ENCODE peak calls at places on chromosomes 11 and 22, in six cellular contexts. G, X, Y, T, N and L are unnamed samples. For H3K4me1, the result is how much of the 10 kb centered on the place peaks cover.

GRCh38 chr22:21446128-21446826 is 20.9 kb upstream of the TMEM191C start:
- DNase-seq in N (peak), T (no peak), G (no peak), Y (no peak), X (no peak), L (no peak)

GRCh38 chr11:112656772-112657428 is 304.3 kb upstream of the NCAM1 start:
- DNase-seq in G (peak), N (no peak), X (peak), Y (no peak), T (no peak), L (peak)

GRCh38 chr11:70400643-70401042 is 2.3 kb downstream of the CTTN start:
- DNase-seq in G (no peak), X (no peak), Y (no peak), T (no peak), N (no peak), L (no peak)

GRCh38 chr11:16217631-16218030 is 138.7 kb downstream of the SOX6 start:
- DNase-seq in Y (no peak), G (peak), N (no peak), T (no peak), X (no peak), L (no peak)

GRCh38 chr11:91778758-91779157 is 445.9 kb upstream of the FAT3 start:
- DNase-seq in N (no peak), X (no peak), T (no peak), Y (no peak), G (no peak), L (no peak)

GRCh38 chr22:19799322-19800190 is 39.0 kb downstream of the TBX1 start:
- DNase-seq in G (peak), N (no peak), T (peak), X (no peak), Y (no peak), L (peak)

GRCh38 chr11:64044730-64045386 is 9.1 kb downstream of the FLRT1 start:
- DNase-seq in X (no peak), Y (no peak), G (no peak), N (no peak), T (no peak), L (no peak)

GRCh38 chr11:1499899-1500298 is 13.3 kb upstream of the MOB2 start:
- DNase-seq in Y (no peak), G (no peak), T (no peak), X (no peak), N (no peak), L (no peak)

GRCh38 chr11:102287963-102288744 is 29.1 kb upstream of the BIRC3 start:
- DNase-seq in G (peak), X (peak), Y (peak), T (peak), N (peak), L (peak)

GRCh38 chr11:92782806-92783205 is 186.6 kb upstream of the MTNR1B start:
- DNase-seq in T (no peak), X (no peak), Y (no peak), N (no peak), G (no peak), L (no peak)
- H3K4me1 ChIP-seq in T (under half), X (under half), Y (under half), N (under half), G (under half), L (under half)

GRCh38 chr11:122786896-122787295 is 51.4 kb upstream of the CRTAM start:
- DNase-seq in G (no peak), X (peak), T (no peak), Y (no peak), N (no peak), L (no peak)

GRCh38 chr11:122784325-122785155 is 53.8 kb upstream of the CRTAM start:
- DNase-seq in Y (no peak), N (no peak), G (peak), X (peak), T (no peak), L (peak)

GRCh38 chr11:122781378-122782040 is 56.8 kb upstream of the CRTAM start:
- DNase-seq in Y (peak), X (peak), T (peak), N (peak), G (peak), L (peak)

GRCh38 chr11:122782222-122782621 is 56.1 kb upstream of the CRTAM start:
- DNase-seq in N (no peak), Y (no peak), T (no peak), G (no peak), X (no peak), L (no peak)

DNA sequence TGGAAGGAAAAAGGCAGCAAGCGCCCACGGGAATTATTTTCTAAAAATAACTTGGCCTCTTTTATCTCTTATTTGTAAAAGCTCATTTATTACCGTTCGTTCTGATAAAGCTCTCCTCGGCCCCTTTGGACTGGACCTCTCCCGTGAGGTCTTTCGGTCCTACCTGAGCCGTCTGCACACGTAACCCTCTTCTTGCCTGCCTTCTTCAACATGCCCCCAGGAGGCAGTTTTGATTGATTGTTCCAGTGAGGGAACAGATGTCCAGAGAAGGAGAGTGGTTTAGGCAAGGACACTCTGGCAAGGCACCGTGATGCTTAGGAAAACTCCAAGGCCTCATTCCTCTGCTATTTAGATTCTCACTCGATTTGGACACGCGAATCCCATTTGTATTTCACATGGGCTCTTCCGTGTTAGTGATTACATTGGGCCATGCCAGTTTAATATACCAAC is 53.1 kb upstream of the CRTAM start:
- DNase-seq in G (no peak), Y (no peak), T (no peak), X (no peak), N (no peak), L (no peak)
- H3K4me2 ChIP-seq in G (no peak), Y (no peak), T (no peak), X (no peak), N (no peak), L (no peak)

GRCh38 chr11:62712861-62713260 is 5.4 kb downstream of the GNG3 start:
- DNase-seq in N (no peak), T (no peak), Y (peak), X (no peak), G (no peak), L (no peak)
- H3K4me3 ChIP-seq in N (no peak), T (no peak), Y (no peak), X (no peak), G (no peak), L (no peak)

GRCh38 chr11:61958590-61958989 is 8.4 kb downstream of the BEST1 start:
- DNase-seq in Y (no peak), N (no peak), G (no peak), X (no peak), T (no peak), L (no peak)
- H3K4me1 ChIP-seq in Y (under half), N (under half), G (under half), X (under half), T (half or more), L (under half)

DNA sequence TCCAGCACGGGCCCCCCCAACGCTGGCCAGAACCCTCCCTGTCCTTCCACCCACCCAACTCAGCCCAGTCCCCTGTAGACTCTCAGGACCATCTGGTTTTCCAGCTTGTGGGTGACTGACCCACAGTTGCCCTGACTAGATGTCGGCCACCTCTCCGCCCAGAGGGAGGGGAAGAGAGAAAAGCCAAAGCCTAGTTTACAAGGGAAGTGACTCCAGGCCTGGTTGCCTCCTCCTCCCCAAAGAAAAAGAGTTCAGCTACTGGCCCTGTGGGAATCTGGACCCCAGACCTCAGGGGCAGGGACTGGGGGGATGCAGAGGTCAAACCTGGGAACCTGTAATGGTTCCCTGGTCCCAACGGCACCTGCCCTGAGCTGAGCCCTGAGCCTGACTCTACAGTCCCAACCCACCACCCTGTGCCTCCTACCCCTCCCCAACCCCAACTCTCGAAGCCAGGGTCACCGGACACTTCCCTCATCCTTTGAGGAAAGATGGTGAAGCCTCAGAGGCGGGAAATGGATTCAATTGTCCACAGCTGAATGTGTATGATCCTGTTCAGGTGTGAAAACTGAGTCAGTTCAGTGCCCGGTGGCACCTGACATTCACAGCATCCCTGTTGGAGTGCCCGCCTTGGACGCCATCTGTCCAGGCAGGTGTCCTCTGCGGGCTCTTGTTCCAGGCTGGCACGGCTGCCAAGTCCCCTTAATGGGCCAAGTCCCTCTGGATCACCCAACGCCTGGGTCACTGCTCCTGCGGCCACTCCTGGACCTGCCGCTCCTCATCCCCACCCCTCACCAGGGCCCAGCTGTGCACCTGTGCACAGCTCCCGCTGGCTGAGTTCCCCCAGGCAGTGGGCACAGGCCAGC is 21.0 kb upstream of the WNT7B start:
- DNase-seq in X (no peak), Y (peak), G (no peak), N (no peak), T (no peak), L (no peak)
- H3K4me2 ChIP-seq in X (no peak), Y (no peak), G (peak), N (no peak), T (peak), L (no peak)

GRCh38 chr11:116644948-116645305 is 127.9 kb downstream of the BUD13 start:
- DNase-seq in T (no peak), Y (no peak), X (no peak), G (no peak), N (peak), L (no peak)

GRCh38 chr11:116646191-116646590 is 126.6 kb downstream of the BUD13 start:
- DNase-seq in G (no peak), T (no peak), X (no peak), N (no peak), Y (no peak), L (peak)

GRCh38 chr11:116643521-116643920 is 129.3 kb downstream of the BUD13 start:
- DNase-seq in X (no peak), G (no peak), Y (no peak), T (no peak), N (no peak), L (no peak)

GRCh38 chr11:116642902-116643301 is 129.9 kb downstream of the BUD13 start:
- DNase-seq in X (no peak), N (no peak), T (no peak), Y (no peak), G (no peak), L (no peak)

GRCh38 chr11:116644201-116644947 is 128.4 kb downstream of the BUD13 start:
- DNase-seq in G (no peak), N (no peak), X (no peak), T (no peak), Y (no peak), L (no peak)
- H3K4me3 ChIP-seq in G (no peak), N (no peak), X (no peak), T (no peak), Y (no peak), L (no peak)

GRCh38 chr22:39150848-39151215 is 1.6 kb downstream of the CBX7 start:
- DNase-seq in G (no peak), T (no peak), X (no peak), N (no peak), Y (no peak), L (no peak)
- H3K4me1 ChIP-seq in G (under half), T (under half), X (under half), N (under half), Y (under half), L (under half)

GRCh38 chr22:49930596-49931412 is 12.4 kb downstream of the CRELD2 start:
- DNase-seq in N (peak), X (peak), T (peak), G (peak), Y (peak), L (peak)
- H3K4me2 ChIP-seq in N (no peak), X (peak), T (peak), G (no peak), Y (peak), L (no peak)

GRCh38 chr22:23226497-23226850 is 46.2 kb downstream of the BCR start:
- DNase-seq in X (no peak), G (no peak), T (no peak), Y (no peak), N (no peak), L (no peak)

GRCh38 chr22:23225337-23225723 is 45.0 kb downstream of the BCR start:
- DNase-seq in N (no peak), T (no peak), Y (no peak), G (no peak), X (no peak), L (no peak)

GRCh38 chr22:23223566-23224317 is 43.4 kb downstream of the BCR start:
- DNase-seq in G (no peak), T (no peak), X (no peak), Y (no peak), N (no peak), L (no peak)

GRCh38 chr22:23227380-23227779 is 47.1 kb downstream of the BCR start:
- DNase-seq in Y (no peak), N (no peak), X (no peak), T (no peak), G (no peak), L (no peak)

DNA sequence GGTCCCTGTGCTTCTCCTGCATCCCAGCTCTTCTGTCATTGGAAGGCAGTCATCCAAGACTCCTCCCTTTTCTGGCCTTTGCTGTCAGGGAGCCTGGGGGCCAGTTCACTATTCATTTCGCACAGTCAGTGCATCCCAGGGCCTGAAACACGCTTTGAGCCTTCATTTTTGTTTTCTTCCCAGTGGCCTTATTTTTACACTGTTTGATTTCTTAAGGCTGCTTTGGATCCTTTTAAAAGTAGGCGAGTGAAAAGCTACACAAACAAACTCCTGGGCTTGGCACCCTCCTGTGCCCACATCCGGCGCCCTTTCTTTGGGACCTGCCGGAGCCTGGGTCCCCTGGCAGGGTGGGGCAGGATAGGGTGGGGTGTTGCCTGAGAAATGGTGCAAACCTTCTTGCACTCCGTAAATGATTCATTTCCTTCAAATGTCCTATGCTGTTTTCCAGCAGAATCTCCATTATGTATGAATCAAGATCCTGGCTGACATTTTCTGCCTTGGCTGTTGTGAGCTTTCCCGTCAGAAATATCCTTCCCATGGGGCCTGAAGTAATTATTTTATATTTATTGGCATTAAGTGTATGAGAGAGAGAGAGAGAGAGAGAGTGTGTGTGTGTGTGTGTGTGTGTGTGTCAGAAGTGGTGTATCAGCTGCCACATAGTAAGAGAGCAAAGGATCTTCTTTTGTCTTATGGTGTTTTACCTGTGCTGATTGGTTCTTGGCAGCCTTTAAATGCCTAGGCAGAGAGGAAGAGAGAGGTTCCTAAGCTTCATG is 45.6 kb downstream of the BCR start:
- DNase-seq in G (no peak), N (no peak), X (peak), Y (no peak), T (peak), L (no peak)
- H3K4me3 ChIP-seq in G (no peak), N (no peak), X (peak), Y (no peak), T (peak), L (no peak)

GRCh38 chr22:25750569-25751173 is 8.7 kb downstream of the MYO18B start:
- DNase-seq in Y (no peak), T (no peak), N (no peak), G (no peak), X (no peak), L (no peak)

GRCh38 chr22:25751174-25751581 is 9.2 kb downstream of the MYO18B start:
- DNase-seq in X (no peak), N (no peak), T (no peak), G (no peak), Y (no peak), L (no peak)

GRCh38 chr22:25752615-25753214 is 10.7 kb downstream of the MYO18B start:
- DNase-seq in Y (no peak), G (no peak), X (no peak), T (no peak), N (no peak), L (no peak)

GRCh38 chr22:25754527-25755202 is 12.7 kb downstream of the MYO18B start:
- DNase-seq in X (no peak), N (no peak), G (peak), Y (no peak), T (no peak), L (no peak)

DNA sequence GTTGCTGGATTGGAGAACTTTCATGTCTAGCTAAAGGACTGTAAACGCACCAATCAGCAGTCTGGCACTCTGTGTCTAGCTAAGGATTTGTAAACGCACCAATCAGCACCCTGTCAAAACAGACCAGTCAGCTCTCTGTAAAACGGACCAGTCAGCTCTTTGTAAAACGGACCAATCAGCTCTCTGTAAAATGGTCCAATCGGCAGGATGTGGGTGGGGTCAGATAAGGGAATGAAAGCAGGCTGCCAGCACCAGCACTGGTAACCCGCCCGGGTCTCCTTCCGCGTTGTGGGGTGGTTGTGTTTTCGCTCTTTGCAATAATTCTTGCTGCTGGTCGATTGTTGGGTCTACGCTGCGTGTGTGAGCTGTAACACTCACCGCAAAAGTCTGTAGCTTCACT is 11.3 kb downstream of the MYO18B start:
- DNase-seq in G (no peak), N (no peak), X (no peak), T (no peak), Y (no peak), L (peak)
- H3K4me1 ChIP-seq in G (under half), N (under half), X (under half), T (under half), Y (under half), L (under half)